ENCODE peak calls at places on chromosomes 12 and 14, in four cellular contexts. T is sigmoid colon, G is H1, M is A549. D is an unnamed sample.

GRCh38 chr12:119802472-119802871 is 74.6 kb downstream of the CIT start:
- DNase-seq in T (peak), G (no peak), M (no peak), D (peak)

GRCh38 chr12:124524231-124524925 is 43.0 kb downstream of the NCOR2 start:
- DNase-seq in M (no peak), G (no peak), T (no peak), D (no peak)

GRCh38 chr12:93183940-93184663 is 193.6 kb upstream of the NUDT4 start:
- DNase-seq in M (no peak), T (peak), G (no peak), D (peak)

GRCh38 chr12:20527396-20528154 is 159.2 kb downstream of the PDE3A start:
- DNase-seq in M (peak), T (no peak), G (no peak), D (no peak)

GRCh38 chr14:95314609-95315008 is 5.1 kb downstream of the CLMN start:
- DNase-seq in M (peak), G (no peak), T (no peak), D (no peak)

GRCh38 chr14:63180017-63180416 is 24.2 kb upstream of the RHOJ start:
- DNase-seq in G (no peak), T (peak), M (no peak), D (peak)

GRCh38 chr14:27587103-27587502 is 989.3 kb upstream of the NOVA1 start:
- DNase-seq in G (no peak), M (no peak), T (no peak), D (no peak)

GRCh38 chr14:53953828-53954550 is 2.6 kb downstream of the BMP4 start:
- DNase-seq in T (peak), G (peak), M (peak), D (peak)

GRCh38 chr12:132018193-132018916 is 68.6 kb downstream of the EP400 start:
- DNase-seq in T (no peak), M (peak), G (no peak), D (no peak)

GRCh38 chr12:54047160-54047963 is 6.3 kb upstream of the HOXC4 start:
- DNase-seq in T (no peak), M (no peak), G (no peak), D (no peak)

GRCh38 chr14:50620341-50620740 is 47.8 kb downstream of the SAV1 start:
- DNase-seq in T (no peak), M (no peak), G (no peak), D (no peak)

GRCh38 chr12:67759829-67760228 is 111.3 kb downstream of the DYRK2 start:
- DNase-seq in M (no peak), T (no peak), G (no peak), D (no peak)

DNA sequence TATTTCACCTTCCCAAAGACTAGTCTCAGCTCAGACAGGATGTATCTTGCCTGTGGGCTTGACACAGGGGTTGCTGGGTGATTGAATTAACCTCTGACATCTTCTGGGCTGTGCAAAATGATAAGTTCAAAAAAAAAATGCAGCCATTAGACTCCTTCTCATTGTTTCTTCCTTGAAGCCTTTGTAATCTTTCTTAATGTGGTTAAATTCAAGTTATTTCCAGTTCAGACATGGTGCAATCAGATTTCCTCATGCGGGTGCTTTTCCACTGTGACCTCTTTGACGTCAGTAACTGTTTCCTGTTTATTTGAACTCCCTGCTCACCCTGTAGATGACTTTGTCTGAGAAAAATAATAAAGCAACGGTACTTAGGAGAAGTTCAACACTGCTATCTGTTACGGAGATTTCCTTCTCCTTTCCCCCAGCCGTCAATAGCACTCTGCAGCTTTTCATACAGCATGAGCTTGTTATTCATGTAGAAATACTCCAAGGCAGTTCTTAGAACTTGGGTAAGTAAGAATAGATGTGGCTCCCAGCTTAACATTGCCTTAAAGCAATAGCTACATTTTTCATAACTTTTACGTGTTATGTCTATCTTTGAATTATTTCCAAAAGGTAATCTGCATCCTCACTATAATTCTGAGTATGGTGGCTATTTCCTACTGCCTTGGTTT is 155.5 kb downstream of the PRKCH start:
- DNase-seq in G (no peak), T (peak), M (peak), D (no peak)
- TF ChIP-seq EP300 in G (no peak), T (peak), M (peak), D (peak)

GRCh38 chr14:75976838-75977237 is 5.0 kb downstream of the TGFB3 start:
- DNase-seq in T (no peak), G (no peak), M (no peak), D (no peak)
- H3K4me3 ChIP-seq in T (no peak), G (no peak), M (no peak), D (no peak)

DNA sequence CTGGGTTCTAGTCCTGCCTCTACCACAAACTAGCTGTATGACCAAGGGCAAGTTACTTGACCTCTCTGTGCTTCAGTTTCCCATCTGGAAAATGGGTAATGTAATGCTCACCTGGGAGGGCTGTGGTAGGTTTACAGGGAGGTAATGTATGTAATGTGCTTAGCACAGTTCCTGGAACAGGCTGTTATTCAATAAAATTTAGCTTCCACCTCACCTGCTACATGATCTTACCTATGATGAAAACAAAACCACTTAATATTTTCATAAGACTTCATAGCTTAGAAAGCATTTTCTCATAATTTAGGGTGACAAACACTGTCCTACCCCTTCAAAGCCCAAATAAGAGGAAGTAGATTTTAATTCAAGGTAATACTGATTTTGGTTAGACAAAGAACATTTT is 530.6 kb downstream of the FUT8 start:
- DNase-seq in T (no peak), M (no peak), G (no peak), D (no peak)
- TF ChIP-seq EP300 in T (no peak), M (no peak), G (no peak), D (no peak)

GRCh38 chr12:16884819-16885218 is 278.9 kb upstream of the LMO3 start:
- DNase-seq in T (no peak), G (no peak), M (no peak), D (no peak)

GRCh38 chr12:16881986-16882385 is 276.0 kb upstream of the LMO3 start:
- DNase-seq in G (no peak), M (no peak), T (no peak), D (no peak)

GRCh38 chr12:16884056-16884455 is 278.1 kb upstream of the LMO3 start:
- DNase-seq in T (no peak), G (no peak), M (no peak), D (no peak)

DNA sequence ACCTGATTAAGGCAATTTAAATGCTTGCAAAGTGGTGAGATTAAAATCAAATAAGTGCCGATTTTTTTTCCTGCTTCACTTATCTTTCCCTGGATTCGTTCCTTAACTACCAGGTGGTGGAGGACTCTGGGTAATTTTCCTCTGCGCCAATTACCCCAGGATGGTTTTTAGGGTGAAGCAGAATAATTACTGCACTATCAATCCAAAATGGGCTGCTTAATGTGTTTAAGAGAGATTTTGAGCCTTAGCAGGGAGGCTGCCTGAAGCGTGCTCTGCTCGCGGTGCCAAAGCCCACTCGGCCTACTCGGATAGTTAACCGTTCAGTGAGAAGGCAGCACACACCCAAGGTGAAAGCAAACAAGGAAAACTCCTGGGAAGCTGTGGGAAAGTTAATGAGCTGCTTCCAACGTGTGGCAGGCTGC is 274.9 kb upstream of the LMO3 start:
- DNase-seq in T (no peak), M (peak), G (peak), D (no peak)
- H3K4me3 ChIP-seq in T (no peak), M (peak), G (no peak), D (no peak)

GRCh38 chr14:70907996-70908917 is 998 bp downstream of the PCNX1 start:
- DNase-seq in T (peak), G (peak), M (peak), D (peak)
- TF ChIP-seq EP300 in T (no peak), G (no peak), M (no peak), D (no peak)